ENCODE peak calls at places on chromosomes 13 and 19, in seven cellular contexts. R is prostate gland, G is spleen, E is GM12891, W is K562, D is HL-60, B is breast epithelium. S is an unnamed sample.

GRCh38 chr13:91601273-91601672 is 202.9 kb downstream of the GPC5 start:
- DNase-seq in R (no peak), G (no peak), E (no peak), W (no peak), D (no peak), B (no peak), S (no peak)

GRCh38 chr19:13835791-13836723 is 40.8 kb downstream of the ZSWIM4 start:
- DNase-seq in R (no peak), G (peak; percentile 93), E (no peak), W (no peak), D (peak; percentile 96), B (no peak), S (no peak)

GRCh38 chr13:113851480-113851803 is 12.4 kb downstream of the GAS6 start:
- DNase-seq in R (no peak), G (no peak), E (no peak), W (no peak), D (no peak), B (no peak), S (no peak)

GRCh38 chr19:31506102-31506501 is 156.9 kb upstream of the TSHZ3 start:
- DNase-seq in R (no peak), G (no peak), E (no peak), W (no peak), D (no peak), B (no peak), S (no peak)

GRCh38 chr19:48806518-48806817 is 4.4 kb downstream of the BCAT2 start:
- DNase-seq in R (no peak), G (no peak), E (peak; percentile 71), W (peak; percentile 4), D (no peak), B (no peak), S (no peak)

GRCh38 chr13:102948006-102948405 is 102.2 kb downstream of the ERCC5 start:
- DNase-seq in R (no peak), G (no peak), E (no peak), W (no peak), D (no peak), B (no peak), S (no peak)

GRCh38 chr13:37791699-37792098 is 77.9 kb downstream of the TRPC4 start:
- DNase-seq in R (no peak), G (no peak), E (no peak), W (no peak), D (no peak), B (no peak), S (no peak)

GRCh38 chr19:14943601-14944000 is 2.3 kb downstream of the OR7C2 start:
- DNase-seq in R (no peak), G (no peak), E (no peak), W (no peak), D (peak; percentile 43), B (no peak), S (no peak)

GRCh38 chr13:102651892-102652291 is 43.0 kb downstream of the METTL21C start:
- DNase-seq in R (no peak), G (no peak), E (no peak), W (no peak), D (no peak), B (no peak), S (no peak)

GRCh38 chr13:32170841-32171240 is 139.3 kb downstream of the FRY start:
- DNase-seq in R (no peak), G (no peak), E (no peak), W (no peak), D (no peak), B (no peak), S (no peak)

GRCh38 chr13:96984061-96984508 is 10.2 kb downstream of the OXGR1 start:
- DNase-seq in R (peak; percentile 74), G (peak; percentile 81), E (peak; percentile 49), W (peak; percentile 11), D (no peak), B (peak; percentile 57), S (peak; percentile 76)

GRCh38 chr19:14450168-14450874 is 17.2 kb downstream of the PKN1 start:
- DNase-seq in R (no peak), G (no peak), E (peak; percentile 82), W (peak; percentile 99), D (peak; percentile 59), B (no peak), S (no peak)

GRCh38 chr13:88068975-88069374 is 397.8 kb downstream of the SLITRK5 start:
- DNase-seq in R (no peak), G (peak; percentile 35), E (no peak), W (no peak), D (no peak), B (no peak), S (no peak)

GRCh38 chr13:106484084-106484754 is 51.2 kb downstream of the EFNB2 start:
- DNase-seq in R (no peak), G (no peak), E (no peak), W (no peak), D (no peak), B (no peak), S (no peak)

GRCh38 chr13:72839831-72840426 is 58.0 kb downstream of the PIBF1 start:
- DNase-seq in R (peak; percentile 46), G (peak; percentile 44), E (peak; percentile 24), W (peak; percentile 32), D (peak; percentile 4), B (no peak), S (peak; percentile 79)

GRCh38 chr13:39510296-39510695 is 92.7 kb downstream of the LHFPL6 start:
- DNase-seq in R (no peak), G (no peak), E (no peak), W (no peak), D (no peak), B (no peak), S (no peak)

DNA sequence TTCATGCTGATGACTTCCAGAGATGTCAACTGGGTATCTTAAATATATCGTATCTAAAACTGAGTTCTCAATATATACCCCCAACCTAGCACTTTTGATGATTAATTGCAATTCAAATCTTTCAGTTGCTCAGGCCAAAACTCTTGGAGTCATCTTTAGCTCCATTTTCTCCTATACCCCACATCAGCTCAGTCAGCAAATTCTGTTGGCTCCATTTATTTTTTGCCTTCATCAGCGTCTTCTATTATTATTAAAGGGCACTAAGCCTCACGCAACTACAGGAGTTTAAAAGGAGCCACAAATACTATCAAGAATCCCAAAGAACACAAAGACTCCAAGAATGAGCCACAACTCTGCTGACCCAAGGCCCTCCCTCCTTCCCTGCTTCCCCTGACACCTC is 134.9 kb downstream of the KCTD12 start:
- DNase-seq in R (no peak), G (no peak), E (no peak), W (no peak), D (no peak), B (no peak), S (no peak)
- TF ChIP-seq POLR2AphosphoS5 in R (no peak), G (no peak), E (no peak), W (no peak), D (no peak), B (no peak), S (no peak)

GRCh38 chr19:55089279-55089944 is 13.7 kb downstream of the EPS8L1 start:
- DNase-seq in R (no peak), G (no peak), E (no peak), W (no peak), D (no peak), B (no peak), S (no peak)

GRCh38 chr19:55092423-55093318 is 17.0 kb downstream of the EPS8L1 start:
- DNase-seq in R (no peak), G (no peak), E (no peak), W (peak; percentile 6), D (no peak), B (no peak), S (no peak)

GRCh38 chr19:55091126-55091910 is 15.6 kb downstream of the EPS8L1 start:
- DNase-seq in R (no peak), G (no peak), E (no peak), W (no peak), D (no peak), B (no peak), S (no peak)

GRCh38 chr19:55090564-55090963 is 14.9 kb downstream of the EPS8L1 start:
- DNase-seq in R (no peak), G (peak; percentile 71), E (no peak), W (no peak), D (no peak), B (no peak), S (no peak)

DNA sequence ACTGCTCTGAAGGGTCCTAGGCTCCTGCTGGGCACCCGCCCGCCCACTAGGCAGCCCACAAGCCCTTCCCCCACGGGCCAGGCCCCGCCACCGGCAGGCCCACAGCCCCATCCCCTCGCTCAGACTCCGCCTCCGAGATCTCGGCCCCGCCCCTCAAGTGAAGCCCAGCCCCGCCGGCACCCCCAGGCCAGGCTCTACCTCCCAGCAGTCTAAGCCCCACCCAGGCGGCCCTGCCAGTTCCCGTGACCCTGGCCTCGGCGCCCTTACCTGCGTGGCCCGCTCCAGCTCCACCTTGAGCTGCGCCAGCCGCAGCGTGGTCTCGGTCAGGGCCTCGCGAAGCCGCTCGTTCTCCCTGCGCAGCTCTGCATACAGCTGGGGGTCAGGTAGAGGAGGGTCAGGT is 16.3 kb downstream of the EPS8L1 start:
- DNase-seq in R (no peak), G (no peak), E (no peak), W (peak; percentile 67), D (no peak), B (no peak), S (no peak)
- TF ChIP-seq POLR2AphosphoS5 in R (no peak), G (no peak), E (no peak), W (no peak), D (no peak), B (no peak), S (no peak)

GRCh38 chr13:110713981-110714797 is 689 bp downstream of the ING1 start:
- DNase-seq in R (peak; percentile 36), G (peak; percentile 94), E (no peak), W (peak; percentile 12), D (no peak), B (peak; percentile 48), S (peak; percentile 65)
- TF ChIP-seq POLR2AphosphoS5 in R (no peak), G (no peak), E (no peak), W (no peak), D (no peak), B (no peak), S (no peak)

GRCh38 chr19:55549500-55550320 is 4.4 kb upstream of the SBK3 start:
- DNase-seq in R (no peak), G (no peak), E (no peak), W (no peak), D (no peak), B (no peak), S (peak; percentile 19)
- TF ChIP-seq POLR2AphosphoS5 in R (no peak), G (no peak), E (no peak), W (no peak), D (no peak), B (no peak), S (no peak)

GRCh38 chr19:3603121-3603841 is 3.4 kb downstream of the TBXA2R start:
- DNase-seq in R (no peak), G (peak; percentile 71), E (no peak), W (no peak), D (no peak), B (no peak), S (no peak)
- TF ChIP-seq POLR2AphosphoS5 in R (no peak), G (peak; percentile 67), E (no peak), W (no peak), D (no peak), B (no peak), S (no peak)